ENCODE peak calls at places on chromosomes 4 and X, in seven cellular contexts. One of them, this sample, is unnamed.

GRCh38 chrX:10939384-10939783 is 171.7 kb upstream of the HCCS start:
- DNase-seq in CD4-positive, alpha-beta memory T cell: no peak
- DNase-seq in right cardiac atrium: no peak
- DNase-seq in left ventricle myocardium inferior: no peak
- DNase-seq in adrenal gland: no peak
- DNase-seq in fibroblast of lung: peak; percentile 37
- DNase-seq in tibial nerve: no peak
- DNase-seq in this sample: no peak

GRCh38 chr4:82652062-82652461 is 90.3 kb upstream of the TMEM150C start:
- DNase-seq in CD4-positive, alpha-beta memory T cell: no peak
- DNase-seq in right cardiac atrium: no peak
- DNase-seq in left ventricle myocardium inferior: no peak
- DNase-seq in adrenal gland: no peak
- DNase-seq in fibroblast of lung: peak; percentile 12
- DNase-seq in tibial nerve: no peak
- DNase-seq in this sample: no peak

GRCh38 chrX:140712413-140713173 is 3.0 kb downstream of the LINC00632 start:
- DNase-seq in CD4-positive, alpha-beta memory T cell: peak; percentile 58
- DNase-seq in right cardiac atrium: peak; percentile 90
- DNase-seq in left ventricle myocardium inferior: peak; percentile 39
- DNase-seq in adrenal gland: peak; percentile 66
- DNase-seq in fibroblast of lung: peak; percentile 65
- DNase-seq in tibial nerve: no peak
- DNase-seq in this sample: peak; percentile 66

GRCh38 chr4:84733343-84734033 is 150.6 kb downstream of the CDS1 start:
- DNase-seq in CD4-positive, alpha-beta memory T cell: no peak
- DNase-seq in right cardiac atrium: peak; percentile 74
- DNase-seq in left ventricle myocardium inferior: peak; percentile 50
- DNase-seq in adrenal gland: no peak
- DNase-seq in fibroblast of lung: no peak
- DNase-seq in tibial nerve: no peak
- DNase-seq in this sample: peak; percentile 58

GRCh38 chr4:77872723-77873435 is 10.2 kb downstream of the MRPL1 start:
- DNase-seq in CD4-positive, alpha-beta memory T cell: no peak
- DNase-seq in right cardiac atrium: no peak
- DNase-seq in left ventricle myocardium inferior: no peak
- DNase-seq in adrenal gland: no peak
- DNase-seq in fibroblast of lung: no peak
- DNase-seq in tibial nerve: no peak
- DNase-seq in this sample: no peak

GRCh38 chr4:22003878-22004277 is 55.3 kb upstream of the KCNIP4 start:
- DNase-seq in CD4-positive, alpha-beta memory T cell: no peak
- DNase-seq in right cardiac atrium: no peak
- DNase-seq in left ventricle myocardium inferior: no peak
- DNase-seq in adrenal gland: no peak
- DNase-seq in fibroblast of lung: no peak
- DNase-seq in tibial nerve: no peak
- DNase-seq in this sample: no peak

GRCh38 chrX:119617511-119618164 is 11.4 kb upstream of the NKRF start:
- DNase-seq in CD4-positive, alpha-beta memory T cell: no peak
- DNase-seq in right cardiac atrium: no peak
- DNase-seq in left ventricle myocardium inferior: no peak
- DNase-seq in adrenal gland: no peak
- DNase-seq in fibroblast of lung: no peak
- DNase-seq in tibial nerve: no peak
- DNase-seq in this sample: no peak

GRCh38 chrX:53435997-53436396 is 1.8 kb upstream of the HSD17B10 start:
- DNase-seq in CD4-positive, alpha-beta memory T cell: peak; percentile 62
- DNase-seq in right cardiac atrium: peak; percentile 67
- DNase-seq in left ventricle myocardium inferior: peak; percentile 36
- DNase-seq in adrenal gland: peak; percentile 69
- DNase-seq in fibroblast of lung: peak; percentile 66
- DNase-seq in tibial nerve: peak; percentile 21
- DNase-seq in this sample: peak; percentile 38

GRCh38 chrX:102840871-102841705 is 96.0 kb upstream of the RAB40AL start:
- DNase-seq in CD4-positive, alpha-beta memory T cell: no peak
- DNase-seq in right cardiac atrium: no peak
- DNase-seq in left ventricle myocardium inferior: no peak
- DNase-seq in adrenal gland: no peak
- DNase-seq in fibroblast of lung: peak; percentile 11
- DNase-seq in tibial nerve: no peak
- DNase-seq in this sample: no peak

GRCh38 chr4:6090936-6091335 is 72.7 kb upstream of the C4orf50 start:
- DNase-seq in CD4-positive, alpha-beta memory T cell: no peak
- DNase-seq in right cardiac atrium: no peak
- DNase-seq in left ventricle myocardium inferior: no peak
- DNase-seq in adrenal gland: no peak
- DNase-seq in fibroblast of lung: no peak
- DNase-seq in tibial nerve: no peak
- DNase-seq in this sample: no peak

GRCh38 chr4:141020801-141021261 is 112.4 kb downstream of the RNF150 start:
- DNase-seq in CD4-positive, alpha-beta memory T cell: no peak
- DNase-seq in right cardiac atrium: no peak
- DNase-seq in left ventricle myocardium inferior: no peak
- DNase-seq in adrenal gland: no peak
- DNase-seq in fibroblast of lung: peak; percentile 86
- DNase-seq in tibial nerve: no peak
- DNase-seq in this sample: no peak

GRCh38 chr4:8850074-8850829 is 21.4 kb downstream of the HMX1 start:
- DNase-seq in CD4-positive, alpha-beta memory T cell: no peak
- DNase-seq in right cardiac atrium: no peak
- DNase-seq in left ventricle myocardium inferior: peak; percentile 7
- DNase-seq in adrenal gland: no peak
- DNase-seq in fibroblast of lung: no peak
- DNase-seq in tibial nerve: no peak
- DNase-seq in this sample: no peak

GRCh38 chrX:46634577-46634976 is 61.0 kb downstream of the CHST7 start:
- DNase-seq in CD4-positive, alpha-beta memory T cell: no peak
- DNase-seq in right cardiac atrium: no peak
- DNase-seq in left ventricle myocardium inferior: no peak
- DNase-seq in adrenal gland: no peak
- DNase-seq in fibroblast of lung: no peak
- DNase-seq in tibial nerve: no peak
- DNase-seq in this sample: no peak

GRCh38 chrX:51860679-51861078 is 32.7 kb upstream of the MAGED1 start:
- DNase-seq in CD4-positive, alpha-beta memory T cell: no peak
- DNase-seq in right cardiac atrium: no peak
- DNase-seq in left ventricle myocardium inferior: no peak
- DNase-seq in adrenal gland: peak; percentile 51
- DNase-seq in fibroblast of lung: peak; percentile 48
- DNase-seq in tibial nerve: peak; percentile 7
- DNase-seq in this sample: no peak

GRCh38 chr4:23484689-23485088 is 405.2 kb downstream of the PPARGC1A start:
- DNase-seq in CD4-positive, alpha-beta memory T cell: no peak
- DNase-seq in right cardiac atrium: no peak
- DNase-seq in left ventricle myocardium inferior: no peak
- DNase-seq in adrenal gland: no peak
- DNase-seq in fibroblast of lung: peak; percentile 17
- DNase-seq in tibial nerve: no peak
- DNase-seq in this sample: no peak

GRCh38 chr4:84235545-84235944 is 263.5 kb downstream of the NKX6-1 start:
- DNase-seq in CD4-positive, alpha-beta memory T cell: no peak
- DNase-seq in right cardiac atrium: no peak
- DNase-seq in left ventricle myocardium inferior: no peak
- DNase-seq in adrenal gland: no peak
- DNase-seq in fibroblast of lung: no peak
- DNase-seq in tibial nerve: no peak
- DNase-seq in this sample: no peak

GRCh38 chrX:79081895-79082512 is 62.5 kb upstream of the GPR174 start:
- DNase-seq in CD4-positive, alpha-beta memory T cell: peak; percentile 43
- DNase-seq in right cardiac atrium: no peak
- DNase-seq in left ventricle myocardium inferior: no peak
- DNase-seq in adrenal gland: no peak
- DNase-seq in fibroblast of lung: peak; percentile 12
- DNase-seq in tibial nerve: peak; percentile 23
- DNase-seq in this sample: peak; percentile 6

GRCh38 chrX:44314259-44314734 is 29.2 kb downstream of the EFHC2 start:
- DNase-seq in CD4-positive, alpha-beta memory T cell: no peak
- DNase-seq in right cardiac atrium: peak; percentile 46
- DNase-seq in left ventricle myocardium inferior: peak; percentile 23
- DNase-seq in adrenal gland: no peak
- DNase-seq in fibroblast of lung: peak; percentile 65
- DNase-seq in tibial nerve: no peak
- DNase-seq in this sample: peak; percentile 41

GRCh38 chrX:18098704-18099103 is 122.0 kb downstream of the BEND2 start:
- DNase-seq in CD4-positive, alpha-beta memory T cell: no peak
- DNase-seq in right cardiac atrium: peak; percentile 69
- DNase-seq in left ventricle myocardium inferior: peak; percentile 28
- DNase-seq in adrenal gland: no peak
- DNase-seq in fibroblast of lung: no peak
- DNase-seq in tibial nerve: no peak
- DNase-seq in this sample: peak; percentile 5

GRCh38 chr4:45566896-45567603 is 556.8 kb downstream of the GABRG1 start:
- DNase-seq in CD4-positive, alpha-beta memory T cell: no peak
- DNase-seq in right cardiac atrium: peak; percentile 34
- DNase-seq in left ventricle myocardium inferior: no peak
- DNase-seq in adrenal gland: no peak
- DNase-seq in fibroblast of lung: no peak
- DNase-seq in tibial nerve: no peak
- DNase-seq in this sample: no peak

GRCh38 chr4:3442460-3442958 is 741 bp downstream of the HGFAC start:
- DNase-seq in CD4-positive, alpha-beta memory T cell: no peak
- DNase-seq in right cardiac atrium: no peak
- DNase-seq in left ventricle myocardium inferior: no peak
- DNase-seq in adrenal gland: no peak
- DNase-seq in fibroblast of lung: no peak
- DNase-seq in tibial nerve: no peak
- DNase-seq in this sample: no peak
- H3K4me1 ChIP-seq in CD4-positive, alpha-beta memory T cell: no peaks in the 10 kb centered on the region
- H3K4me1 ChIP-seq in right cardiac atrium: no peaks in the 10 kb centered on the region
- H3K4me1 ChIP-seq in left ventricle myocardium inferior: peaks cover 6% of the 10 kb centered on the region
- H3K4me1 ChIP-seq in adrenal gland: peaks cover 3% of the 10 kb centered on the region
- H3K4me1 ChIP-seq in fibroblast of lung: no peaks in the 10 kb centered on the region
- H3K4me1 ChIP-seq in tibial nerve: peaks cover 7% of the 10 kb centered on the region
- H3K4me1 ChIP-seq in this sample: no peaks in the 10 kb centered on the region

DNA sequence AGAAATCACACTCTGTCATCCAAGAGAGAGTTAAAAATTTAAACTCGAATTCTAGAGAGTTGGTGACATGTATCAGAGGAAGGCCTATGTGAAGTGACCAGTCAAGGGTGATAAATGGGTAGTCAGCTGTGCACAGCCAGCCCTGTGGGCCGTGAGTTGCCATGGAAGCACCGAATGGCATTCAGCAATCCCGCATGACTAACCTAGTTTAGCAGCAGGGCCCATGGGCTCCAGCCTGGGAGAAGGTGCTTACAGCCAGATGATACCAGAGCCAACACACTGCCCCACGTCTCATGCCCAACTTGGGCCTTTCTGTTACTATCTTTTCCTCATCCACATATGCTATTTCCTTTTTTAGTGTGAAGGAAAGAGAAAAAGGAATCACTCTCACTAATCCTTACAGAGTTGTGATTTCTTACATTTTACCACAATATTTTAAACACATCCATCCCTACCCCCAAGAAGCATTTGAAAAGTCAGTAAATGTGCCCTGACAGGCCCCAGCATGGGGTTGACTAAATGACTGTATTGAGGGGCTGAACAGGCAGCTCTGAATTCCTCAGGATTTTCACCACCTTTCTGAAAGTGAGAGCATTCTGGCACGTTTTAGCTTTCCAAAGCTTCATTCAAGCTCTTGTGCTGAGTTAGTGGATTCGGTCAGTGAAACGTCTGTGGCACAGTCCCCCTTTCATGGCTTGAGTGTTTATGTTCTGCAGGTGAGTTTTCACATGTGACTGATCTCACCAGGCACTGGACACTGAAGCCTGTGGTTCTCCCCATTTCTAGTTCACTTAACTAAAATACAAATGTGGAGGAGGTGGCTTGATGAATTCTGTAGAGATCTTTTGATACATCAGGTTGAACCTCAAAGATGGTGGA is 104.3 kb downstream of the AFF1 start:
- DNase-seq in CD4-positive, alpha-beta memory T cell: no peak
- DNase-seq in right cardiac atrium: peak; percentile 81
- DNase-seq in left ventricle myocardium inferior: peak; percentile 65
- DNase-seq in adrenal gland: peak; percentile 87
- DNase-seq in fibroblast of lung: peak; percentile 96
- DNase-seq in tibial nerve: peak; percentile 3
- DNase-seq in this sample: peak; percentile 71
- H3K4me1 ChIP-seq in CD4-positive, alpha-beta memory T cell: peaks cover 51% of the 10 kb centered on the region
- H3K4me1 ChIP-seq in right cardiac atrium: peaks cover 40% of the 10 kb centered on the region
- H3K4me1 ChIP-seq in left ventricle myocardium inferior: peaks cover 100% of the 10 kb centered on the region
- H3K4me1 ChIP-seq in adrenal gland: peaks cover 83% of the 10 kb centered on the region
- H3K4me1 ChIP-seq in fibroblast of lung: peaks cover 24% of the 10 kb centered on the region
- H3K4me1 ChIP-seq in tibial nerve: peaks cover 99% of the 10 kb centered on the region
- H3K4me1 ChIP-seq in this sample: peaks cover 100% of the 10 kb centered on the region

GRCh38 chrX:1519022-1519497 is 17.9 kb downstream of the P2RY8 start:
- DNase-seq in CD4-positive, alpha-beta memory T cell: no peak
- DNase-seq in right cardiac atrium: no peak
- DNase-seq in left ventricle myocardium inferior: no peak
- DNase-seq in adrenal gland: no peak
- DNase-seq in fibroblast of lung: no peak
- DNase-seq in tibial nerve: no peak
- DNase-seq in this sample: no peak

GRCh38 chrX:1524874-1525582 is 12.0 kb downstream of the P2RY8 start:
- DNase-seq in CD4-positive, alpha-beta memory T cell: no peak
- DNase-seq in right cardiac atrium: no peak
- DNase-seq in left ventricle myocardium inferior: no peak
- DNase-seq in adrenal gland: peak; percentile 20
- DNase-seq in fibroblast of lung: no peak
- DNase-seq in tibial nerve: no peak
- DNase-seq in this sample: no peak

GRCh38 chrX:1518512-1518911 is 18.5 kb downstream of the P2RY8 start:
- DNase-seq in CD4-positive, alpha-beta memory T cell: no peak
- DNase-seq in right cardiac atrium: no peak
- DNase-seq in left ventricle myocardium inferior: no peak
- DNase-seq in adrenal gland: no peak
- DNase-seq in fibroblast of lung: no peak
- DNase-seq in tibial nerve: no peak
- DNase-seq in this sample: no peak

GRCh38 chrX:1520350-1520749 is 16.6 kb downstream of the P2RY8 start:
- DNase-seq in CD4-positive, alpha-beta memory T cell: no peak
- DNase-seq in right cardiac atrium: no peak
- DNase-seq in left ventricle myocardium inferior: no peak
- DNase-seq in adrenal gland: no peak
- DNase-seq in fibroblast of lung: no peak
- DNase-seq in tibial nerve: no peak
- DNase-seq in this sample: no peak

DNA sequence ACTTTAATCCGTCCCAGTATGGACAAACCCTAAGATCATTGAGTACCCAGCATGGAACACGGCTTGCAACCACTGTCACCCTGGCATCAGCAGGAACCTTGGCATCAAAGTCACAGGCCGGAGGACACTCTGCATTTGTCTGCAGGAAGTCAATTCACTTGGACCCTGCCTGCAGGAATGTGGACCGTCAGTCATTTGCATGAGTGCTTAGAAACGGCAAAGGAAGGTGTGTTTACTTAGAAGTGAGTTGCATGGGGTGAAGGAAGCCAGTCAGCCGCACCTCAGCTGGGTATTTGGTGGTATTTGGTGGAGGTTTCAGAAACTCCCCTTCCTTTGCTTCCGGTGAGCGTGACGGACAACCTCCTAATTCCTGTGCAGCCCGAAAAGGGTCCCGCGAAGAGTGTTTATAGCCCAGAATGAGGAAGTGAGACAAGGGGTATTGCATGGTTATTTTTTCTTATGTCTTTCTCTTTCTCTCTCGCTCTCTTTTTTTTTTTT is 15.5 kb downstream of the P2RY8 start:
- DNase-seq in CD4-positive, alpha-beta memory T cell: peak; percentile 90
- DNase-seq in right cardiac atrium: no peak
- DNase-seq in left ventricle myocardium inferior: no peak
- DNase-seq in adrenal gland: no peak
- DNase-seq in fibroblast of lung: no peak
- DNase-seq in tibial nerve: no peak
- DNase-seq in this sample: no peak
- H3K4me1 ChIP-seq in CD4-positive, alpha-beta memory T cell: peaks cover 80% of the 10 kb centered on the region
- H3K4me1 ChIP-seq in right cardiac atrium: no peaks in the 10 kb centered on the region
- H3K4me1 ChIP-seq in left ventricle myocardium inferior: no peaks in the 10 kb centered on the region
- H3K4me1 ChIP-seq in adrenal gland: no peaks in the 10 kb centered on the region
- H3K4me1 ChIP-seq in fibroblast of lung: no peaks in the 10 kb centered on the region
- H3K4me1 ChIP-seq in tibial nerve: no peaks in the 10 kb centered on the region
- H3K4me1 ChIP-seq in this sample: no peaks in the 10 kb centered on the region

GRCh38 chr4:150379454-150379853 is 202.5 kb upstream of the MAB21L2 start:
- DNase-seq in CD4-positive, alpha-beta memory T cell: no peak
- DNase-seq in right cardiac atrium: no peak
- DNase-seq in left ventricle myocardium inferior: no peak
- DNase-seq in adrenal gland: no peak
- DNase-seq in fibroblast of lung: peak; percentile 51
- DNase-seq in tibial nerve: no peak
- DNase-seq in this sample: no peak
- H3K4me1 ChIP-seq in CD4-positive, alpha-beta memory T cell: no peaks in the 10 kb centered on the region
- H3K4me1 ChIP-seq in right cardiac atrium: no peaks in the 10 kb centered on the region
- H3K4me1 ChIP-seq in left ventricle myocardium inferior: no peaks in the 10 kb centered on the region
- H3K4me1 ChIP-seq in adrenal gland: no peaks in the 10 kb centered on the region
- H3K4me1 ChIP-seq in fibroblast of lung: no peaks in the 10 kb centered on the region
- H3K4me1 ChIP-seq in tibial nerve: no peaks in the 10 kb centered on the region
- H3K4me1 ChIP-seq in this sample: no peaks in the 10 kb centered on the region